ENCODE peak calls at places on chromosomes 12 and 14, in ten cellular contexts. Z is esophagus muscularis mucosa, J is A549, C is tibial nerve, X is ovary, I is stomach, R is H1, N is upper lobe of left lung, O is transverse colon, A is suprapubic skin. U is an unnamed sample.

GRCh38 chr14:56998728-56999127 is 188.4 kb upstream of the OTX2 start:
- DNase-seq in X (no peak), I (no peak), R (no peak), A (no peak), J (no peak), C (no peak), N (no peak), Z (peak), O (no peak), U (no peak)

GRCh38 chr14:63671987-63672386 is 30.3 kb upstream of the WDR89 start:
- DNase-seq in J (no peak), Z (no peak), A (no peak), X (no peak), O (no peak), C (no peak), R (no peak), I (no peak), N (no peak), U (no peak)

GRCh38 chr14:47948981-47949380 is 273.6 kb upstream of the MDGA2 start:
- DNase-seq in A (no peak), Z (no peak), N (no peak), I (no peak), J (no peak), X (no peak), C (no peak), R (no peak), O (no peak), U (no peak)

GRCh38 chr12:113325938-113326337 is 9.0 kb downstream of the SLC8B1 start:
- DNase-seq in R (no peak), J (peak), N (no peak), O (no peak), Z (no peak), X (no peak), C (no peak), A (no peak), I (no peak), U (peak)

GRCh38 chr12:2266666-2267623 is 214.2 kb downstream of the CACNA1C start:
- DNase-seq in C (no peak), I (no peak), A (no peak), X (no peak), Z (no peak), N (no peak), O (peak), R (no peak), J (no peak), U (no peak)

GRCh38 chr12:110247340-110248095 is 33.5 kb upstream of the ATP2A2 start:
- DNase-seq in J (peak), N (no peak), O (peak), X (no peak), I (peak), A (no peak), C (no peak), Z (no peak), R (no peak), U (no peak)

GRCh38 chr14:55220230-55220629 is 28.8 kb upstream of the DLGAP5 start:
- DNase-seq in A (no peak), N (no peak), C (no peak), Z (no peak), R (no peak), J (no peak), I (no peak), X (no peak), O (no peak), U (no peak)

GRCh38 chr12:113222730-113223531 is 1.7 kb downstream of the TPCN1 start:
- DNase-seq in J (peak), A (no peak), R (no peak), N (no peak), C (peak), X (peak), I (peak), O (peak), Z (no peak), U (peak)

GRCh38 chr12:80598004-80598606 is 109.3 kb upstream of the MYF6 start:
- DNase-seq in Z (no peak), J (peak), A (no peak), X (no peak), C (no peak), N (no peak), R (no peak), I (no peak), O (no peak), U (no peak)

GRCh38 chr12:103560604-103561101 is 26.4 kb upstream of the STAB2 start:
- DNase-seq in R (no peak), X (no peak), N (no peak), I (no peak), O (no peak), J (peak), C (no peak), Z (peak), A (no peak), U (no peak)

GRCh38 chr14:22658951-22659350 is 14.8 kb upstream of the OR6J1 start:
- DNase-seq in J (no peak), N (no peak), I (no peak), X (no peak), Z (no peak), R (no peak), O (no peak), A (no peak), C (no peak), U (no peak)

GRCh38 chr12:87300-87699 is 20.7 kb downstream of the IQSEC3 start:
- DNase-seq in Z (no peak), A (no peak), X (no peak), R (no peak), C (no peak), O (no peak), J (no peak), I (no peak), N (no peak), U (no peak)

GRCh38 chr14:68263563-68264350 is 444.2 kb downstream of the RAD51B start:
- DNase-seq in A (no peak), C (no peak), R (no peak), J (no peak), N (no peak), O (no peak), I (no peak), Z (no peak), X (no peak), U (no peak)

GRCh38 chr14:102295301-102295700 is 9.7 kb downstream of the MOK start:
- DNase-seq in N (no peak), Z (no peak), I (no peak), X (no peak), C (no peak), R (no peak), J (no peak), O (no peak), A (no peak), U (no peak)

GRCh38 chr12:132516064-132517012 is 26.4 kb downstream of the FBRSL1 start:
- DNase-seq in J (no peak), R (no peak), C (no peak), Z (no peak), N (no peak), A (no peak), X (no peak), O (no peak), I (no peak), U (no peak)

GRCh38 chr14:21780429-21781084 is 106.9 kb upstream of the OR4E1 start:
- DNase-seq in I (no peak), C (no peak), J (no peak), N (peak), O (no peak), A (no peak), X (no peak), R (no peak), Z (no peak), U (no peak)

GRCh38 chr14:95273041-95273978 is 46.4 kb downstream of the CLMN start:
- DNase-seq in I (peak), A (peak), N (no peak), C (no peak), O (peak), R (no peak), J (no peak), Z (no peak), X (no peak), U (no peak)

GRCh38 chr12:110227138-110227537 is 53.9 kb upstream of the ATP2A2 start:
- DNase-seq in X (no peak), I (no peak), A (no peak), N (no peak), Z (no peak), R (no peak), O (no peak), J (no peak), C (no peak), U (no peak)

GRCh38 chr14:26204954-26205479 is 392.8 kb downstream of the NOVA1 start:
- DNase-seq in X (peak), R (no peak), O (peak), I (peak), A (peak), N (peak), J (no peak), Z (no peak), C (peak), U (peak)

GRCh38 chr14:65927871-65928270 is 515.3 kb downstream of the FUT8 start:
- DNase-seq in I (peak), X (no peak), J (no peak), Z (peak), R (no peak), O (peak), A (no peak), C (no peak), N (no peak), U (no peak)

GRCh38 chr12:4824415-4824814 is 85.3 kb upstream of the KCNA1 start:
- DNase-seq in N (no peak), J (peak), A (no peak), X (no peak), O (no peak), Z (no peak), C (no peak), R (no peak), I (no peak), U (no peak)

GRCh38 chr12:110677206-110677911 is 11.6 kb downstream of the HVCN1 start:
- DNase-seq in R (no peak), J (no peak), Z (no peak), A (no peak), I (no peak), O (no peak), N (no peak), X (no peak), C (no peak), U (no peak)

GRCh38 chr12:106648736-106649135 is 65.9 kb downstream of the RFX4 start:
- DNase-seq in J (no peak), N (no peak), R (no peak), O (no peak), Z (peak), I (no peak), C (no peak), A (no peak), X (no peak), U (no peak)

GRCh38 chr12:524167-524951 is 64.6 kb downstream of the B4GALNT3 start:
- DNase-seq in C (no peak), N (no peak), Z (no peak), A (no peak), J (no peak), O (no peak), I (peak), R (no peak), X (no peak), U (no peak)

GRCh38 chr12:124673881-124674617 is 106.6 kb upstream of the NCOR2 start:
- DNase-seq in I (no peak), C (no peak), J (no peak), Z (no peak), X (no peak), A (no peak), R (no peak), N (no peak), O (no peak), U (no peak)

GRCh38 chr14:73014105-73014504 is 12.8 kb downstream of the ZFYVE1 start:
- DNase-seq in I (no peak), O (no peak), A (no peak), C (no peak), X (no peak), N (no peak), R (no peak), Z (no peak), J (no peak), U (no peak)

GRCh38 chr12:116416161-116416560 is 138.7 kb upstream of the MED13L start:
- DNase-seq in A (no peak), R (no peak), O (no peak), J (no peak), C (no peak), Z (no peak), I (no peak), N (no peak), X (no peak), U (no peak)

GRCh38 chr12:18421840-18422239 is 160.5 kb downstream of the PIK3C2G start:
- DNase-seq in Z (no peak), X (no peak), A (no peak), C (no peak), I (no peak), O (no peak), N (no peak), R (no peak), J (no peak), U (no peak)

DNA sequence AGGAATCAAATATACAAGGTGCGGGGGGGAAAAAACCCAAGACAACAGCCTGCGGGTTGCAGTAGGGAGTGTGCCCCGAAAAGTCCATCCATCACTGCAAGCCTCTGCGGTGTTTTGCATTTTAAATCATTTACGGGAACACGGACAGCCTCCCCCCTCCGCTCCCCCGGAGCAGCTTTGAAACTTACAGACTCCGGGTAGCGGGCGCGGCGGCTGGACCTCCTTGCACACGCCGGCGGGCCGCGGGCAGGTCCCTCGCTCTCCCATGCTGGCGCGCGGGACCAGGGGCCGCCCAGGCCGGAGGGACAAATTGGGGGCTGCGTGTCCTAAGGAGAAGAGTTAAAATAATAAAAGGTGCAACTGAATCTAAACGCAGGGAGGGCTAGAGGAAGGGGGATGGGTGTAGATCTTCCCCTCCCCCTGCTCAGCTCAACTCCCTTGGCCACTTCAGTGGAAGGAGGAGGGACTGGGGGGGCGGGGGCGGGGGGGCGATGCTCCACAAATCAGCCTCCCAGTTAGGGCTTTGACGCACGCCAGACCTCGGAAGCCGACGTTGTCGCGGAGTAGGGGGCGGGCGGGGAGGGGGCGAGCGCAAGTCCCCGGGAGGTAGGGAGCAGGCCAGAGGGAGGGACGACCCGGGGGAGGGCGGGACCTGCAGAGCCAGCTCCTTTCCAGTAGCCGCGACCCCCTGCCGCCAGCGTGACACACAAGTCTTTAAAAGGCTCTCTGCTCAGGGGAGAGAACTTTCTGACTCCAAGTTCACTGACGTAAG is at the start of gene KCNJ8:
- DNase-seq in I (peak), J (peak), R (peak), N (peak), X (peak), C (peak), Z (peak), A (no peak), O (peak), U (peak)
- TF ChIP-seq EP300 in I (peak), J (no peak), R (no peak), N (no peak), X (no peak), C (no peak), Z (peak), A (no peak), O (no peak), U (peak)

GRCh38 chr12:53602176-53602942 is 23.8 kb downstream of the ATF7 start:
- DNase-seq in R (no peak), C (no peak), Z (no peak), A (no peak), X (no peak), I (no peak), O (no peak), N (no peak), J (no peak), U (no peak)

GRCh38 chr12:53601296-53601847 is 24.8 kb downstream of the ATF7 start:
- DNase-seq in R (no peak), X (no peak), J (no peak), Z (no peak), A (no peak), C (no peak), I (no peak), N (no peak), O (no peak), U (no peak)

GRCh38 chr12:53603804-53604203 is 22.4 kb downstream of the ATF7 start:
- DNase-seq in N (no peak), O (no peak), X (no peak), R (no peak), J (no peak), C (no peak), I (no peak), Z (no peak), A (no peak), U (no peak)

GRCh38 chr12:53604581-53604980 is 21.6 kb downstream of the ATF7 start:
- DNase-seq in O (no peak), I (no peak), Z (no peak), X (no peak), J (no peak), R (no peak), C (no peak), A (no peak), N (no peak), U (no peak)

DNA sequence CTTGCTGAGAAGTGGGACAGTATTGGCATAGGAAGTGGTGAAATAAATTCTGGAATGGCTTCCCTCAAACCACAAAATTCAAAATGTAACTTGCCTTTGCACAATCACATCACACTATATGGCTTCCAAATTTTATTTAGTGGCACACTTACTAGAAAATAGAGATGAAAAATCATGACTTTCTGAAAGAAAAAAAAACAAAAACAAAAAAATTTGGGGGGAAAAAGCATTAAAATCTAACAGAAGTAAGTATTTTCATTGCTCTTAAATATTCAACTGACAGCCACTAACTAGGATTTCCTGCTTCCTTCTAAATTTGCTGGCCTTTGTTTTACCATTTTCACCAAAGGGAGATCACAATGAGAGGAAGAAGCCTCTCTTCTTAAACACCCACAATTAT is 23.0 kb downstream of the ATF7 start:
- DNase-seq in R (no peak), I (no peak), Z (no peak), A (no peak), N (no peak), X (no peak), J (no peak), O (no peak), C (no peak), U (no peak)
- H3K4me3 ChIP-seq in R (no peak), I (no peak), Z (no peak), A (no peak), N (no peak), X (no peak), J (no peak), O (no peak), C (no peak), U (no peak)

GRCh38 chr14:92885279-92886061 is 37.5 kb upstream of the CHGA start:
- DNase-seq in N (no peak), J (no peak), I (no peak), Z (no peak), R (no peak), O (no peak), C (no peak), X (no peak), A (no peak), U (no peak)
- TF ChIP-seq EP300 in N (no peak), J (no peak), I (no peak), Z (no peak), R (no peak), O (no peak), C (no peak), X (no peak), A (no peak), U (no peak)

DNA sequence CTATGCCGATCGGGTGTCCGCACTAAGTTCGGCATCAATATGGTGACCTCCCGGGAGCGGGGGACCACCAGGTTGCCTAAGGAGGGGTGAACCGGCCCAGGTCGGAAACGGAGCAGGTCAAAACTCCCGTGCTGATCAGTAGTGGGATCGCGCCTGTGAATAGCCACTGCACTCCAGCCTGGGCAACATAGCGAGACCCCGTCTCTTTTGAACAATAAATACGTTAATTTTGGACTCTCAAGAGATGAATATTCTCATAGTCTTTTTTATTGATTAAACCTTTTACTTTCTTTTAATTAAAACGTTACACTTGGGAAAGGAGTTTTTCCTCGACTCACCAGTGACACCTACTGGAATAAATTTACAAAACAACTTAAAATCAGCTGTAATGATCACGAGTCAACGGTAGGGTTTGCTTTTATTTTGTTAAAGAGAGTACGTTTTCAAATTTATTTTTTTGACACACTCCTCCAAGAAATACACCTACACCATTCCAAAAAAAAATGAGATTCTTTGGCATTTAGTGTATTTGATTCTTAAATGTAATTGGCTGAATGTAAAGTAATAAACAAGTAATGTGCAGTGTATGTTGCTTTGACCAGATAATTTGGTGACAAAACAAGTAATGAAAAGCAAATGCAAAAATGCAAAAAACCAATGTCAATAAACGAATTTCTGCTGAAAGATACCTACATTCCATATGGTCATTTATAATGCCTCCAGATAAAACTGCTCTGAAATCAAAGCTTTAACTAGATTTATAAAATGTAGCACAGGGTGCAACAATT is 687 bp upstream of the RPS29 start:
- DNase-seq in R (no peak), C (no peak), Z (no peak), N (peak), O (peak), X (peak), I (no peak), J (peak), A (no peak), U (no peak)
- H3K4me3 ChIP-seq in R (no peak), C (peak), Z (peak), N (peak), O (peak), X (peak), I (peak), J (peak), A (peak), U (peak)

GRCh38 chr12:128734391-128734790 is 89.4 kb downstream of the SLC15A4 start:
- DNase-seq in R (no peak), O (no peak), C (no peak), J (no peak), N (no peak), X (no peak), Z (no peak), A (no peak), I (no peak), U (no peak)

DNA sequence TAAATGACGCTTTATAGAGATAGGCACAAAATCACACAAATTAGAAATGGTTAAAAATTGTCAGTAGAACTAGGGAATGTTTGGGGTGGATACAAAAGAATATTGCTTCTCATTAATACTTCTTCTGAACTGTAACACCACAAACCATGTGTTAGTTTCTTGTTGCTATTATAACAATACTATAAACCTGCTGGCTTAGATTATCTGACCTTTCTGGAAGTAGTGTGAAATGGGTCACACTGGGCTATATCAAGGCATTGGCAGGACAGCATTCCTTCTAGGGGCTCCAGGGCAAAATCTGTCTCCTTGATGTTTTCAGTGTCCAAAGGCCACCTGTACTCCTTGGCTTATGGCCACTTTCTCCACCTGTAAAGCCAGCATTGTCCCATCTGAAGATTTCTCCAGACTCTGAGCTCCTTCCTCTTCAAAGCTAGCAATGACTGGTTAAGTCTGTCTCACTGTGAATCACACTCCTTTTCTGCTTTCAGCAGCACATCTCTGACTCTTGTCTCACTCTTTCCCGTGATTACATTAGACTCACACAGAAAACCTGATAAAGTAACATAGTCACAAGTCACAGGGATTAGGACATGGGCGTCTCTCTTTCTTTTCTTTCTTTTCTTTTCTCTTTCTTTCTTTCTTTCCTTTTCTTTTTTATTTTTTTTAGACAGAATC is 86.3 kb downstream of the SLC15A4 start:
- DNase-seq in X (no peak), I (no peak), N (no peak), C (no peak), J (no peak), A (no peak), Z (no peak), R (no peak), O (no peak), U (no peak)
- TF ChIP-seq EP300 in X (no peak), I (no peak), N (no peak), C (no peak), J (no peak), A (no peak), Z (no peak), R (no peak), O (no peak), U (no peak)

U was measured in sigmoid colon.